ENCODE peak calls at places on chromosomes 12 and 14, in five cellular contexts. Q is fibroblast of lung, Z is tibial nerve, H is right atrium auricular region, B is transverse colon. G is an unnamed sample.

GRCh38 chr14:68967459-68967940 is 11.6 kb downstream of the ACTN1 start:
- DNase-seq in B (no peak), H (no peak), Z (no peak), Q (no peak), G (no peak)

GRCh38 chr14:26896447-26896846 is 298.6 kb upstream of the NOVA1 start:
- DNase-seq in H (peak), B (no peak), Q (peak), Z (no peak), G (peak)

GRCh38 chr12:127655691-127656090 is 611.3 kb upstream of the TMEM132C start:
- DNase-seq in B (no peak), Q (peak), Z (no peak), H (no peak), G (peak)

GRCh38 chr14:44081146-44081545 is 425.9 kb downstream of the FSCB start:
- DNase-seq in Q (no peak), H (no peak), B (no peak), Z (no peak), G (no peak)

GRCh38 chr14:23951590-23952143 is 1.9 kb upstream of the DHRS4 start:
- DNase-seq in H (no peak), Q (no peak), B (no peak), Z (no peak), G (no peak)

GRCh38 chr12:10293151-10293550 is 14.5 kb upstream of the KLRD1 start:
- DNase-seq in Q (no peak), H (no peak), Z (no peak), B (no peak), G (no peak)

GRCh38 chr14:57871487-57872080 is 5.7 kb upstream of the SLC35F4 start:
- DNase-seq in Q (peak), Z (no peak), H (no peak), B (no peak), G (peak)

GRCh38 chr12:98416845-98417244 is 98.5 kb upstream of the TMPO start:
- DNase-seq in Q (peak), B (no peak), H (no peak), Z (no peak), G (peak)

GRCh38 chr14:38808734-38809455 is 294.1 kb downstream of the SEC23A start:
- DNase-seq in Z (no peak), H (no peak), B (peak), Q (no peak), G (no peak)

GRCh38 chr14:94750371-94750770 is 19.5 kb downstream of the GSC start:
- DNase-seq in H (no peak), B (no peak), Q (no peak), Z (no peak), G (no peak)

GRCh38 chr12:1650954-1651353 is 21.9 kb downstream of the WNT5B start:
- DNase-seq in B (no peak), H (no peak), Z (no peak), Q (no peak), G (no peak)

GRCh38 chr12:51395283-51396230 is 4.4 kb upstream of the GALNT6 start:
- DNase-seq in Q (no peak), H (no peak), Z (no peak), B (no peak), G (no peak)

GRCh38 chr12:51393676-51394545 is 2.7 kb upstream of the GALNT6 start:
- DNase-seq in B (peak), Q (peak), H (no peak), Z (no peak), G (peak)

GRCh38 chr12:51391047-51391837 is at the start of gene GALNT6:
- DNase-seq in H (no peak), B (peak), Q (no peak), Z (no peak), G (no peak)

GRCh38 chr12:51390457-51391046 is 654 bp downstream of the GALNT6 start:
- DNase-seq in Z (no peak), B (no peak), H (no peak), Q (no peak), G (no peak)

DNA sequence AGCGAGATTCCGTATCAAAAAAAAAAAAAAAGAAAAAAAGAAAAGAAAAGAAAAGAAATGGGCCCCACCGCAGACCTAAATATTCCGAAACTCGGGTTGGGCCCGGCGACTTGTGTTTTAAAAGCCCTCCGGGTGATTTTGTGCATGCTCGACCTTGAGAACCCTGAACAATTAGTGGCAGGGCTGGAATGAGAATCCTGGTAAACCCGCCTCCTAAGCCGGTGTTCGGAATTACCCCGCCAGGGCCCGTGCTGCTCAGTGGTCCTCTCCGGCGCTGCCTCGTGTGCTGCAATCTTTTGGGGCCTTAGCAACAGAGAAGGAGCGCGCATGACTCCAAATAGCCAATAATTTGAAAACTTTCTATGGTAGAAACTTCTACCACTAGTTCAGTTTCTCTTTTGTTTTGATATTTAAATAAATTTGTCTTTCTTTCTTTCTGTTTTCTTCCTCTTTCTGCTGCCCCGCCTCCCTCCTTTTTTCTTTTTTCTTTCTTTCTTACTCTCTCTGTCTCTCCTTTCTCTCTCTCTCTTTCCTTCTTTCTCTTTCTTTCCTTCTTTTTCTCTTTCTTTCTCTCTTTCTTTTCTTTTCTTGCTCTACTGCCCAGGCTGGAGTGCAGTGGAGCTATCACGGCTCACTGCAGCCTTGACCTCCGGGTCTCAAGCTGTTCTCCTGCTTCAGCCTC is 1.5 kb upstream of the GALNT6 start:
- DNase-seq in Q (peak), B (peak), Z (no peak), H (no peak), G (peak)
- H3K4me3 ChIP-seq in Q (no peak), B (peak), Z (no peak), H (peak), G (no peak)

DNA sequence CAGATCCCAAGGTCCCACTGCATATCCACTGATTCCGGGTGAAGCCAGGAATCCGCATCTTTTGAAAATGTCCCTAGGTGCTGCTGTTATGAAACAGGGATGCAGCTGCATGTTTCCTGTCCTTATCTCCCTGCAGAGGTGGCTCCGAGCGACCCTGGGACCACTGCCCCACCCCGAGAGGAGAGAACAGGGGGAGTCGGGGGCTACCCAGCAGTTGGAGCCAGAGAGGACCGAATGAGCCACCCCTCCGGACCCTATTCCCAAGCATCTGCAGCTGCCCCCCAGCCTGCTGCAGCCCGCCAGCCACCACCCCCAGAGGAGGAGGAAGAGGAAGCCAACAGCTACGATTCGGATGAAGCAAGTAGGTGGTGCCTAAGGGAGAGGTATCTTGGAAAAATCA is 30.3 kb upstream of the OAS1 start:
- DNase-seq in Q (no peak), H (no peak), B (no peak), Z (no peak), G (no peak)
- TF ChIP-seq CTCF in Q (no peak), H (no peak), B (no peak), Z (no peak), G (no peak)

GRCh38 chr12:113474635-113475436 is 3.2 kb upstream of the LHX5 start:
- DNase-seq in H (no peak), Z (no peak), B (no peak), Q (no peak), G (no peak)
- H3K4me3 ChIP-seq in H (no peak), Z (no peak), B (no peak), Q (no peak), G (no peak)

DNA sequence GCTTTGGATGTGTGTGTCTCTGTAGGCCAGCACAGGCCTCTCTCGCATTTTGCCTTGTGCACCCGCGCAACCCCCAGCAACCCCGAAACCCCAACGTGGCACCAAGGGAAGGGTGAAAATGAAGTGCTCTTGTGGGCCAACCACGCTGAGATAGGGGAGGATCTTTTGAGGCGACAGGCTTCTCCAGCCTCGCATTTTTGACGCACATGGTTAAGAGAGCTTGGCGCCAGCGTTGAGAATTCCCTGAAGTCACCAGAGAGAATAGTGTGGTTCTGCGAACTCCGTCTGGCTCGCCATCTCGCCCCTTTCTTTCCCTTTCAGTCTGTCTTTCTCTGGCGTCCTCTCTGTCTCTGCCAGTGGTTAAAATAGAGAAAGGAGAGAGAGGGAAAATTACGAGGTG is 1.9 kb upstream of the TBX3 start:
- DNase-seq in Q (no peak), Z (no peak), B (no peak), H (no peak), G (no peak)
- TF ChIP-seq CTCF in Q (no peak), Z (no peak), B (no peak), H (no peak), G (no peak)

DNA sequence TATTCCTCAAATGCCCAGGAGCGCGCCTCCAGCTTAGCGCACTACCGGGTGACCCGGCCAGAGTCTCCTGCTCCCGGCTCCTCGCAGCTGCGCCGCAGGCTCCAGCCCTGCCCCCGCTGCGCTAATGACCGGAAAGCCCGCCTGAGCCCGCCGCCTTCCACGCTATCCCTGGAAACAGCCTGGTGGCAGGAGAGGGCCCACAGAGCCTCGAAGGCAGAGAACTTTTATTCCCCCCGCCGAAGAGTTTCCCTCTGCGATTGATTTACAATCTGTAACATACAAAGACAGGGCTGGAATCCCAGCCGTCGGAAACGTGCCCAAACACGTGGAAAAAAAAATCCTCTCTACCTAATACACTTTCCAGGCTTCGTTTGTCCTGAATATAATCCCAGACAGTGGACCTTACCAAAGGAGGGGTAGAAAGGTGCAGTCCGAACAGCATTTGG is 1.5 kb downstream of the COL2A1 start:
- DNase-seq in B (peak), Q (peak), Z (no peak), H (no peak), G (peak)
- H3K4me3 ChIP-seq in B (peak), Q (no peak), Z (peak), H (peak), G (no peak)

GRCh38 chr12:106794369-106794768 is 19.9 kb downstream of the RIC8B start:
- DNase-seq in H (no peak), Q (peak), Z (no peak), B (no peak), G (no peak)

GRCh38 chr12:106791531-106791930 is 17.0 kb downstream of the RIC8B start:
- DNase-seq in H (no peak), B (no peak), Z (no peak), Q (no peak), G (peak)

GRCh38 chr12:106790020-106790419 is 15.5 kb downstream of the RIC8B start:
- DNase-seq in B (no peak), Q (no peak), H (no peak), Z (no peak), G (no peak)
- TF ChIP-seq CTCF in B (no peak), Q (no peak), H (no peak), Z (no peak), G (no peak)

GRCh38 chr12:94812345-94812744 is 162.0 kb upstream of the TMCC3 start:
- DNase-seq in H (no peak), Q (peak), B (no peak), Z (no peak), G (no peak)
- H3K4me3 ChIP-seq in H (no peak), Q (no peak), B (no peak), Z (no peak), G (no peak)

GRCh38 chr14:64289571-64289970 is 4.6 kb downstream of the ESR2 start:
- DNase-seq in B (no peak), Q (no peak), Z (no peak), H (no peak), G (no peak)

GRCh38 chr14:64292197-64292596 is 2.0 kb downstream of the ESR2 start:
- DNase-seq in Z (no peak), B (no peak), H (no peak), Q (no peak), G (no peak)

GRCh38 chr14:64296561-64296960 is 2.4 kb upstream of the ESR2 start:
- DNase-seq in Z (no peak), B (no peak), Q (peak), H (no peak), G (peak)

GRCh38 chr14:64294672-64295413 is 672 bp upstream of the ESR2 start:
- DNase-seq in H (no peak), B (peak), Z (peak), Q (peak), G (peak)

DNA sequence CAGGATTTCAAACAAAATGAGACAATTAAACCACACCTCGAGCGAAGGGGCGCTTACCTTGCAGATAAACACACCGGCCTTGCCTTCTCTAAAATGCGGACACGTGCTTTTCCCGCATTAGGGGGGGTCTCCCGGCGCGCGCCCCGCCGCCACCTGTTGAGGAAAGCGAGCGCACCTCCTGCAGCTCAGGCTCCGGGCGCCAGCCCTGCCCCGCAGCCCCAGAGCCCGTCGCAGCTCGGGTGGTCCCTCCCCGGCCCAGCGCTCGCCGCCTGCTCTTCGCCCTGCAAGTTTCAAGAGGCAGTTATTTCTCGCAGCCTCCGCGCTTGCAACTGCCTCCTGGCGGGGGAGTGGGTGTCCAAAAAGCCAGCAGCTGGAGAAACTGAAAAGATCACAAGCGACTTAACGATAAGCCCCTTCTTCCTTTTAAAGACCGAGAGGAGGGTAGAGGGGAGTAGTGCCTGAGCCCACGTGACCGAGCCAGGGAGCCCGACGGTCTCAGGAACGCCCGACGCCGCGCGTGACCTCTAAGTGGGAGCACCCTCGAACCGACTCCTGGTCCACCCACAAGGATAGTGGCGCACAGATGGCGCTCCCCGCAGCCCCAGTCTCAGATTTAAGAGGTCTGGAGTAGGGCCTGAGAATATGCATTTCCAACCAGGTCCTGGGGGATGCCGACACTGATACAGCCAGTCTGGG is at the start of gene ESR2:
- DNase-seq in Q (peak), B (peak), H (no peak), Z (no peak), G (peak)
- TF ChIP-seq CTCF in Q (peak), B (no peak), H (peak), Z (no peak), G (peak)

G was measured in fibroblast of the aortic adventitia.